ENCODE peak calls at places on chromosomes 12 and 14, in four cellular contexts. One of them, this sample, is unnamed.

GRCh38 chr12:109888179-109889020 is 8.1 kb upstream of the GLTP start:
- DNase-seq in mesothelial cell of epicardium: no peak
- DNase-seq in neural progenitor cell: no peak
- DNase-seq in progenitor cell of endocrine pancreas: no peak
- DNase-seq in this sample: peak

GRCh38 chr12:15214851-15215601 is 6.2 kb downstream of the RERG start:
- DNase-seq in mesothelial cell of epicardium: no peak
- DNase-seq in neural progenitor cell: no peak
- DNase-seq in progenitor cell of endocrine pancreas: no peak
- DNase-seq in this sample: no peak

GRCh38 chr12:26746315-26746714 is 86.7 kb downstream of the ITPR2 start:
- DNase-seq in mesothelial cell of epicardium: no peak
- DNase-seq in neural progenitor cell: no peak
- DNase-seq in progenitor cell of endocrine pancreas: no peak
- DNase-seq in this sample: no peak

GRCh38 chr14:63493246-63493645 is 49.9 kb downstream of the PPP2R5E start:
- DNase-seq in mesothelial cell of epicardium: no peak
- DNase-seq in neural progenitor cell: peak
- DNase-seq in progenitor cell of endocrine pancreas: no peak
- DNase-seq in this sample: no peak

GRCh38 chr12:97875064-97875463 is 412.5 kb downstream of the RMST start:
- DNase-seq in mesothelial cell of epicardium: peak
- DNase-seq in neural progenitor cell: no peak
- DNase-seq in progenitor cell of endocrine pancreas: no peak
- DNase-seq in this sample: no peak

GRCh38 chr14:37253905-37254304 is 56.2 kb downstream of the MIPOL1 start:
- DNase-seq in mesothelial cell of epicardium: no peak
- DNase-seq in neural progenitor cell: no peak
- DNase-seq in progenitor cell of endocrine pancreas: no peak
- DNase-seq in this sample: no peak

GRCh38 chr12:71440393-71441349 is 1.1 kb downstream of the LGR5 start:
- DNase-seq in mesothelial cell of epicardium: peak
- DNase-seq in neural progenitor cell: peak
- DNase-seq in progenitor cell of endocrine pancreas: no peak
- DNase-seq in this sample: no peak

GRCh38 chr12:16972923-16973770 is 367.2 kb upstream of the LMO3 start:
- DNase-seq in mesothelial cell of epicardium: no peak
- DNase-seq in neural progenitor cell: no peak
- DNase-seq in progenitor cell of endocrine pancreas: no peak
- DNase-seq in this sample: no peak

GRCh38 chr14:99968156-99968920 is 96.9 kb upstream of the EVL start:
- DNase-seq in mesothelial cell of epicardium: no peak
- DNase-seq in neural progenitor cell: no peak
- DNase-seq in progenitor cell of endocrine pancreas: no peak
- DNase-seq in this sample: no peak

GRCh38 chr12:123965382-123965781 is 7.2 kb downstream of the CCDC92 start:
- DNase-seq in mesothelial cell of epicardium: no peak
- DNase-seq in neural progenitor cell: no peak
- DNase-seq in progenitor cell of endocrine pancreas: no peak
- DNase-seq in this sample: no peak

GRCh38 chr14:96705422-96706092 is 91.6 kb upstream of the VRK1 start:
- DNase-seq in mesothelial cell of epicardium: no peak
- DNase-seq in neural progenitor cell: no peak
- DNase-seq in progenitor cell of endocrine pancreas: no peak
- DNase-seq in this sample: no peak

GRCh38 chr14:24634158-24634557 is at the start of gene GZMB:
- DNase-seq in mesothelial cell of epicardium: no peak
- DNase-seq in neural progenitor cell: no peak
- DNase-seq in progenitor cell of endocrine pancreas: no peak
- DNase-seq in this sample: peak

GRCh38 chr12:34400986-34401658 is 378.8 kb downstream of the ALG10 start:
- DNase-seq in mesothelial cell of epicardium: peak
- DNase-seq in neural progenitor cell: no peak
- DNase-seq in progenitor cell of endocrine pancreas: peak
- DNase-seq in this sample: peak

GRCh38 chr12:19778822-19779221 is 339.5 kb downstream of the AEBP2 start:
- DNase-seq in mesothelial cell of epicardium: no peak
- DNase-seq in neural progenitor cell: no peak
- DNase-seq in progenitor cell of endocrine pancreas: no peak
- DNase-seq in this sample: no peak

GRCh38 chr12:102873077-102873476 is 44.0 kb downstream of the PAH start:
- DNase-seq in mesothelial cell of epicardium: no peak
- DNase-seq in neural progenitor cell: no peak
- DNase-seq in progenitor cell of endocrine pancreas: no peak
- DNase-seq in this sample: no peak

GRCh38 chr12:74185360-74185759 is 352.3 kb upstream of the ATXN7L3B start:
- DNase-seq in mesothelial cell of epicardium: no peak
- DNase-seq in neural progenitor cell: no peak
- DNase-seq in progenitor cell of endocrine pancreas: no peak
- DNase-seq in this sample: no peak

GRCh38 chr12:120713861-120714482 is 3.7 kb downstream of the UNC119B start:
- DNase-seq in mesothelial cell of epicardium: peak
- DNase-seq in neural progenitor cell: peak
- DNase-seq in progenitor cell of endocrine pancreas: peak
- DNase-seq in this sample: peak

DNA sequence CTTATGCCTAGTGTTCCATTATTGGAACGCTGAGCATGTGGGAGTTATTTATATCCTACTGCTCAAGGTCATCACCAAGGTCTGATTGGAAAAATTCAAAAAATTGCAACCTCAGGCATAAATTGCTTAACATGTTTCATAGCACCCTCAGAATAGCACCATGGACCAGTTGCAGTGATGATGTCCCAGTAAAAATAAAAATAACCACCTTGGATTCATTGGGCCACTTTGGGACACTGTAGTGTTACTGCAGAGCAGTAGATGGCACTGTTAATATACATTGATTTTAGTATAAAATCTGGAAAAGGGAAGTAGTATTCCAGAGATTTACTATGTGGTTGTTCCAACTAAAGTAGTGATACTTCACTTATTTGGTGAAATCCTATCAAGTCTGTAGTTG is 31.0 kb upstream of the PTCSC3 start:
- DNase-seq in mesothelial cell of epicardium: no peak
- DNase-seq in neural progenitor cell: peak
- DNase-seq in progenitor cell of endocrine pancreas: no peak
- DNase-seq in this sample: no peak
- TF ChIP-seq CTCF in mesothelial cell of epicardium: no peak
- TF ChIP-seq CTCF in neural progenitor cell: peak
- TF ChIP-seq CTCF in progenitor cell of endocrine pancreas: peak
- TF ChIP-seq CTCF in this sample: no peak

GRCh38 chr12:69583203-69583602 is 2.1 kb upstream of the CCT2 start:
- DNase-seq in mesothelial cell of epicardium: no peak
- DNase-seq in neural progenitor cell: peak
- DNase-seq in progenitor cell of endocrine pancreas: no peak
- DNase-seq in this sample: no peak
- TF ChIP-seq CTCF in mesothelial cell of epicardium: no peak
- TF ChIP-seq CTCF in neural progenitor cell: peak
- TF ChIP-seq CTCF in progenitor cell of endocrine pancreas: no peak
- TF ChIP-seq CTCF in this sample: no peak

DNA sequence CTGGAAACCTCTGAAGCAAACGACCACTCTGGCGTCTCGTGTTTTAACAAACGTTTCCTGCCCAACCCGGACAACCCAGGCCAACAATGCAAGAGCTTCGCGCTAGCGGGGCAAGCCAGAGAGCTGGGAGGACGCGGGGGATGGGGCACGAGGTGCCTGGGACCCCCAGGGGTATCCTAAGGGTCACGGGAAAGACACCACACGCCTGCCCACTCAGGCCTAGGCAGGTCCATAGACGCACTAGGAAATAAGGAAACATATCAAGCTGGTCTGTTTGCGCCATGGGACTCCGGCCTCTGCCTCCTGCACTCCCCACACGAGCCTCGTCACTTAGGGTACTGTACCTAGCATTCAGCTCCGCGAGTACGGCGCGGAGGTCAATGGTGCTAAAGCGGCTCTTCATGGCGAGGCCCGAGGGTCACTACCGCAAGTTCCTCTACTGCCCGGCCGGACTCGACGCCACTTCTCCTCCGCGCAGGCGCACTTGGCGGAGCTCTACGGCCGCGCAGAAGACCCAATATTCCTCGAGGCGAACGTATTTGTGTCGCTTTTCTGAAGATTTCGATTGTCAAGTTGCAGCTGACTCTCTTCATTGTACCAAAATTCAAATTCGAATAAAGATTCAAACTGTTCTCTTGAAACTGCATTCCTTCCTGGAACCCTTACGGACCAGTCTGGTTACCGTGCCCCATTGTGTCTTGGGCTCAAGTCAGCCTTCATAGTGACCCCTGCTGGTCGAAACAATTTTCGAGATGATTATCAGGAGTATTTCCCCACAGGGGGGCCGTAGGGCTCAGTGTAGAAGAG is at the start of gene NEMF:
- DNase-seq in mesothelial cell of epicardium: peak
- DNase-seq in neural progenitor cell: peak
- DNase-seq in progenitor cell of endocrine pancreas: peak
- DNase-seq in this sample: peak
- TF ChIP-seq CTCF in mesothelial cell of epicardium: peak
- TF ChIP-seq CTCF in neural progenitor cell: peak
- TF ChIP-seq CTCF in progenitor cell of endocrine pancreas: peak
- TF ChIP-seq CTCF in this sample: peak

GRCh38 chr14:48970995-48971394 is 615.2 kb downstream of the RPS29 start:
- DNase-seq in mesothelial cell of epicardium: no peak
- DNase-seq in neural progenitor cell: no peak
- DNase-seq in progenitor cell of endocrine pancreas: no peak
- DNase-seq in this sample: no peak

GRCh38 chr14:48973136-48973535 is 613.0 kb downstream of the RPS29 start:
- DNase-seq in mesothelial cell of epicardium: no peak
- DNase-seq in neural progenitor cell: no peak
- DNase-seq in progenitor cell of endocrine pancreas: no peak
- DNase-seq in this sample: no peak

DNA sequence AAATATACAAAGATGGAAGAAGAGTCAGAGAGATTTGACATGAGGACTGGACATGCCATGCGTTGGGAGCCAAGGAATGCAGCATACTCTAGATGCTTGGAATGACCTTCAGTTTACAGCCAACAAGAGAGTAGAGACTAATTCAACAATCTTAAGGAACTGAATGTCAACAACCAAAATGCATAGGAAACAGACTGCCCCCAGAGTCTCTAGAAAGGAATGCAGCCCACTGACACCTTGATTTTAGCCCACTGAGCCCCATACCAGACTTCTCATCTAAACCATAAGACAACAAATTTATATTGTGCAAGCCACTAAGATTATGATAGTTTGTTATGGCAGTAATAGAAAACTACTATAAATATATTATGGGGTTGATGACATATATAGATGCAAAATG is 611.2 kb downstream of the RPS29 start:
- DNase-seq in mesothelial cell of epicardium: no peak
- DNase-seq in neural progenitor cell: no peak
- DNase-seq in progenitor cell of endocrine pancreas: no peak
- DNase-seq in this sample: no peak
- TF ChIP-seq CTCF in mesothelial cell of epicardium: no peak
- TF ChIP-seq CTCF in neural progenitor cell: peak
- TF ChIP-seq CTCF in progenitor cell of endocrine pancreas: no peak
- TF ChIP-seq CTCF in this sample: no peak

DNA sequence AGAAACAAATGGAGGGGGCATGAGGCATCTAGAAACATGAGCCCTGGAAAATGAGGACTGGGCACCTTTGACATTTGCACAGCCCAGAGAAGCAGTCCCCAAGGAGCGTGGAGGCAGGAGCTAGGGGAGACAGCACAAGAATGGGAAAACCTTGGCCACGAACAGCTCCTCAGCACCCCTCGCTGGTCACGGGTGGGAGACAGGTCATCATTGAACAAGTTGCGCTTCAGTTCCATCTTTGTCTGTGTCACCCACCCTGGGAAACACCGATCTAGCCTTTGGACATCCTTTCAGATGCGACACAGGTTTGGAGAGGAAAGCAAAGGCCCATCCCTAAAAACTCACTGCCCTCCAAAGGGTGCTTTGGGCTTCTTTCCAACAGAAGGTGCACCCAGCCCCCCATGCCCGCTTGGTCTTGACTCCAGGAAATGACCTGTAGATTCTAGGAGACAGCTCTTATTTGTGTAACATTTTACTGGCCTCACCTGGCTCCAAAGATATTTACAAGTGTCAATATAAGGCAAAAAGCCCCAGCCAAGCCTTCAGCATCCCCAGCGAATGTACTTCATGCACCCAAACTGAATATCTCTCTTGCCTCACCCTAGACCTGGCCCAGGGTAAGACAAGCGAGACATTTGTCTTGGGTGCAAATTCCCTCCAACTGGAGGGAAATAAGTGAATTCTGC is 28.8 kb upstream of the CLMN start:
- DNase-seq in mesothelial cell of epicardium: no peak
- DNase-seq in neural progenitor cell: peak
- DNase-seq in progenitor cell of endocrine pancreas: no peak
- DNase-seq in this sample: no peak
- TF ChIP-seq CTCF in mesothelial cell of epicardium: no peak
- TF ChIP-seq CTCF in neural progenitor cell: peak
- TF ChIP-seq CTCF in progenitor cell of endocrine pancreas: no peak
- TF ChIP-seq CTCF in this sample: no peak

DNA sequence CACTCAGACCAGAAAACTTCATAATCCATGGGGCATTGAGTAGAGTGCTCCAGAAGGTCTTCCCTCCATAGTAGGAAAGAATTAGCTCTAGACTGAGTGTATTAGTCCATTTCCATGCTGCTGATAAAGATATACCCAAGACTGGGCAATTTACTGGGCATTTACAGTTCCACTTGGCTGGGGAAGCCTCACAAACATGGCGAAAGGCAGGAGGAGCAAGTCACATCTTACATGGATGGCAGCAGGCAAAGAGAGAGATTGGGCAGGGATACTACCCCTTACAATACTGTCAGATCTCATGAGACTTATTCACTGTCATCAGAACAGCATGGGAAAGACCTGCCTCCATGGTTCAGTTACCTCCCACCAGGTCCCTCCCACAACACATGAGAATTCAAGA is 300.6 kb upstream of the TMEM132C start:
- DNase-seq in mesothelial cell of epicardium: no peak
- DNase-seq in neural progenitor cell: no peak
- DNase-seq in progenitor cell of endocrine pancreas: no peak
- DNase-seq in this sample: no peak
- TF ChIP-seq CTCF in mesothelial cell of epicardium: no peak
- TF ChIP-seq CTCF in neural progenitor cell: no peak
- TF ChIP-seq CTCF in progenitor cell of endocrine pancreas: no peak
- TF ChIP-seq CTCF in this sample: no peak

DNA sequence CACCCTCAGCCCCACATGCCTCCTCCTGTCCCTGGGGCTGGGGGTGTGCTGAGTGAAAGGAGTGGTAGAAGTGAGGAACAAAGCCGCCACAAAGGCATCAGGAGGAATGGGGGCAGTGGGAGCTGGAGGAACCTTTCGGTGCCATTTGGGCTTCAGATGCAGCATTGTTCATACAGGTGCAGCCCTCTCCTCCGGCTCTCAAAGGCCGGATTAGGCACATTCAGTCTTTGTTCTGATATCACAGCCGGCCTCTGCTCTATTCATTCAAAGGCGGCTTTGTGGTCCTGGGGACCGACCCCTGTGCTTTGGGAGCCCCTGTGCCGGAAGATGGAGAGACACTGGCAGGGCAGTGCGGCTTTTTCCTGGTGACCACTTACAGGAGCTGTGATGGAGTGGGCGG is 53.2 kb downstream of the SMOC1 start:
- DNase-seq in mesothelial cell of epicardium: no peak
- DNase-seq in neural progenitor cell: peak
- DNase-seq in progenitor cell of endocrine pancreas: no peak
- DNase-seq in this sample: no peak
- TF ChIP-seq CTCF in mesothelial cell of epicardium: no peak
- TF ChIP-seq CTCF in neural progenitor cell: no peak
- TF ChIP-seq CTCF in progenitor cell of endocrine pancreas: no peak
- TF ChIP-seq CTCF in this sample: no peak

This sample was measured in natural killer cell.